ENCODE peak calls at places on chromosomes 6 and 20, in six cellular contexts. S is GM23248, W is hepatocyte, M is HCT116, T is PC-3, E is MM.1S. K is an unnamed sample.

GRCh38 chr6:20572288-20572687 is 38.0 kb downstream of the CDKAL1 start:
- DNase-seq in T (no peak), E (no peak), W (no peak), M (no peak), S (no peak), K (no peak)

GRCh38 chr6:17836298-17836697 is 129.6 kb upstream of the NUP153 start:
- DNase-seq in T (no peak), S (no peak), M (no peak), E (no peak), W (no peak), K (no peak)

GRCh38 chr6:6217838-6218237 is 102.6 kb downstream of the F13A1 start:
- DNase-seq in S (no peak), W (no peak), M (no peak), E (no peak), T (no peak), K (peak)

GRCh38 chr6:41591859-41592502 is 45.8 kb downstream of the FOXP4 start:
- DNase-seq in S (peak), E (peak), W (peak), M (peak), T (peak), K (peak)

GRCh38 chr20:53581444-53582311 is 12.0 kb downstream of the ZNF217 start:
- DNase-seq in M (no peak), S (no peak), E (peak), T (peak), W (no peak), K (peak)

GRCh38 chr6:52076791-52077179 is 10.6 kb downstream of the PKHD1 start:
- DNase-seq in M (no peak), E (no peak), W (no peak), S (no peak), T (no peak), K (no peak)

GRCh38 chr20:37816726-37817125 is 86.2 kb upstream of the VSTM2L start:
- DNase-seq in S (peak), W (no peak), M (no peak), E (no peak), T (no peak), K (no peak)

GRCh38 chr6:71277926-71278594 is 10.6 kb upstream of the OGFRL1 start:
- DNase-seq in S (no peak), M (no peak), W (no peak), E (no peak), T (no peak), K (no peak)

GRCh38 chr20:39016496-39016895 is 54.4 kb downstream of the DHX35 start:
- DNase-seq in M (no peak), W (no peak), E (no peak), S (no peak), T (peak), K (no peak)

GRCh38 chr6:132491303-132491702 is 21.6 kb downstream of the STX7 start:
- DNase-seq in T (no peak), M (no peak), S (peak), E (no peak), W (no peak), K (peak)

GRCh38 chr20:48002517-48002970 is 217.3 kb upstream of the SULF2 start:
- DNase-seq in W (no peak), M (no peak), T (no peak), S (no peak), E (peak), K (peak)

GRCh38 chr6:80226699-80227098 is 120.2 kb downstream of the BCKDHB start:
- DNase-seq in W (no peak), M (no peak), S (no peak), T (no peak), E (no peak), K (no peak)

GRCh38 chr20:59939052-59939878 is 840 bp downstream of the PPP1R3D start:
- DNase-seq in E (no peak), W (peak), T (peak), S (no peak), M (no peak), K (no peak)

GRCh38 chr6:131001113-131001776 is 61.8 kb downstream of the EPB41L2 start:
- DNase-seq in E (no peak), M (no peak), T (no peak), S (no peak), W (no peak), K (no peak)

GRCh38 chr6:111129003-111129402 is 41.7 kb downstream of the SLC16A10 start:
- DNase-seq in M (no peak), T (no peak), S (no peak), W (no peak), E (no peak), K (no peak)

GRCh38 chr20:19693508-19693907 is 64.5 kb upstream of the RIN2 start:
- DNase-seq in E (no peak), S (no peak), T (no peak), M (no peak), W (no peak), K (no peak)

GRCh38 chr6:109472132-109472995 is 10.7 kb downstream of the ZBTB24 start:
- DNase-seq in T (no peak), M (no peak), S (no peak), W (no peak), E (no peak), K (no peak)

GRCh38 chr20:57320358-57320757 is 9.2 kb upstream of the SPO11 start:
- DNase-seq in E (no peak), S (no peak), M (no peak), W (no peak), T (no peak), K (no peak)

GRCh38 chr6:125346143-125346925 is 44.6 kb upstream of the HDDC2 start:
- DNase-seq in S (no peak), M (no peak), E (peak), W (no peak), T (no peak), K (peak)

GRCh38 chr6:24524801-24525200 is 30.0 kb downstream of the ALDH5A1 start:
- DNase-seq in W (peak), E (peak), M (peak), S (peak), T (peak), K (peak)

DNA sequence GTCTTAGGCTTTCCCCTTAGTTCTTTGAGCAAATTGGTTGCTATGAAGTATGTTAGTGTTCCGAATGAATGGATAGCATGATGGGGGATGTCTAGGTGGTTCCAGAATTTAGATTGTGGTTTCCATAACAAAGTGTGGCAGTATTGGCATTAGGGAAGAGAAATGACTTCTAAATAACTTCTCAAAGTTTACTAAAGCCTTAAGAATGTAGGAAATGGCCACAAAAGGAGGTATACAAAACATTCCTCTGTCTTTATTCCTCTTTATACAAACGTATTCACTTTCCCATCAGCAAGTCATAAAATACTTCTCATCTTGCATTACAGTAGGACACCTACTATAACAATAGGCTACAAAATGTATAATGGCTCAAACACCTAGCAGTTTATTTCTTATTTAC is 279.6 kb downstream of the ESR1 start:
- DNase-seq in W (no peak), M (no peak), S (no peak), T (peak), E (no peak), K (no peak)
- TF ChIP-seq EZH2phosphoT487 in W (no peak), M (no peak), S (no peak), T (no peak), E (no peak), K (no peak)

GRCh38 chr6:148720897-148721296 is 25.9 kb upstream of the UST start:
- DNase-seq in W (no peak), M (no peak), T (peak), S (peak), E (no peak), K (no peak)

GRCh38 chr6:148723484-148723883 is 23.3 kb upstream of the UST start:
- DNase-seq in E (no peak), W (no peak), M (no peak), S (peak), T (peak), K (no peak)

GRCh38 chr6:148724428-148724827 is 22.4 kb upstream of the UST start:
- DNase-seq in E (no peak), W (no peak), T (no peak), M (no peak), S (no peak), K (no peak)

GRCh38 chr6:148716811-148717210 is 30.0 kb upstream of the UST start:
- DNase-seq in E (no peak), M (no peak), T (no peak), W (no peak), S (peak), K (no peak)

GRCh38 chr6:148720371-148720770 is 26.5 kb upstream of the UST start:
- DNase-seq in W (peak), S (peak), E (no peak), T (peak), M (no peak), K (no peak)
- TF ChIP-seq EZH2phosphoT487 in W (no peak), S (no peak), E (no peak), T (no peak), M (no peak), K (no peak)

DNA sequence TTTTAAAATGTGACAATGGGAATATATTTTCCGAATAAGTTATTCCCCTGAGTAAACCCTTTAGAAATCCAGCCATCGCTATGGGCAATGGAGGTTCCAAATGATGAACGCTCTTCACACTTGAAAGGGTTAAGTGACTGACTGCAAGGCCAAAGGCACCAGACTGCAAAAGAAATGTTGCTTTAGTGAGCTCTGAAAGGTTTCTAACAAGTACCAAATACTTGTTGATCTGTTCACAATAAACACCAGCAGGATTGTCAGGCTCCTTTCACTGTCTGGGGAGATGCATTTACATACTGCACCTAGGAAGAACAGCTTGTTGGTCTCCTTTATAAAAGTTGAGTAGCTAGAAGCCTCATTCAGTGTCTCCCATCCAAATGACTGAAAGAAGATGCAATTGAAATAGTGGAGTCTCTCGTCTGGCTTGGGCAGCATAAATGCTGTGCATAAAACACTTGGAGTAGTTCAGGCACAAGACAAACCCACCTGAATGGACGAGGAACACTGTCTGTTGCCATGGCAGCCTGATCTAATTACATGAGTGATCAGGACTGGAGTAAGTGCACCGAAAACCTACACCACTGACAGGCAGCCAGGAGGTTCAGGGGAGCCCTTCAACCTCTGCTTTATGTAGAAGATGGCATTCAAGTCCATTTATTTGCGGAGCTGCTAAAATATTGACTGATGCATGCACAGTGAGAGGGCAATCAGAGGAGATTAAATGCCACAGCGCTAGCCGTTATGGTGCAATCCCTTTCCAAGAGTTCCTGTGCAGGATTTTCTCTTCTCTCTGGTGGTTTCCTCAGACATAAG is 2.9 kb downstream of the ATXN1 start:
- DNase-seq in S (peak), M (no peak), W (peak), T (no peak), E (no peak), K (no peak)
- TF ChIP-seq EZH2phosphoT487 in S (no peak), M (no peak), W (no peak), T (no peak), E (no peak), K (no peak)

GRCh38 chr6:11804706-11805105 is 26.1 kb upstream of the ADTRP start:
- DNase-seq in W (no peak), T (no peak), S (peak), E (no peak), M (no peak), K (no peak)
- TF ChIP-seq EZH2phosphoT487 in W (no peak), T (no peak), S (no peak), E (no peak), M (no peak), K (no peak)

GRCh38 chr20:63423751-63424150 is 48.7 kb downstream of the KCNQ2 start:
- DNase-seq in E (no peak), T (no peak), W (no peak), M (no peak), S (no peak), K (no peak)
- TF ChIP-seq EZH2phosphoT487 in E (no peak), T (no peak), W (no peak), M (no peak), S (no peak), K (no peak)

DNA sequence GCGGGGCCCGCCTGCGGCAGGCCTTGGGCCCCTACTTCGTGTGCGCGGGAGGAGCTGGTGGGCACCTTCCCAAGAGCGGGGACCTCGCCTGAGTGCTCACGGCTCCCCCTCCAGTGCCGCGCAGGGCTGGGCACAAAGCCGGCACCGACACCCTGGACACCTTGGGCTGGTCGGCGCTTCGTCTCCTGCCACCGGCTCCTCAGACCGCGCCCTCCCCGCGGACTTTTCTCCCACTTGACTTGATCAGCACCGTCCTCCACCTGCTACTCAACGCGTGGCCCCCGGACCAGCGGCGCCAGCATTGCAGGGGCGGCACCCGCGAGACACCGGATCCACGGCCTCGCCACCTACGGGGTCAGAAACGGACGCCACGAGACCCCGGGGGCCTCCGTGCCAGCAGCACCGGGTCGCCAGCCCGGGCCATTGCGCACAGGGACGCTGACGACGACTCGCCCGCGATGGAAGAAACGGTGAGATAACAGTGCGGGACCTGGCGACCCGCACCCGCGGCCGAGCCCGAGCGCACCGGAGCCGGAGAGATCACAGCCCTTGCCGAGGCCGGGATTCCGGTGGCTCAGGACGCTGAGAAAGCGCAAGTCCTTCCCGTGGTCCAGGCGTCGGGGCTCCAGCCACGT is 154.2 kb downstream of the DLL1 start:
- DNase-seq in E (no peak), M (no peak), S (no peak), T (no peak), W (no peak), K (no peak)
- TF ChIP-seq EZH2phosphoT487 in E (no peak), M (no peak), S (no peak), T (no peak), W (no peak), K (no peak)

GRCh38 chr6:4649728-4650127 is 126.5 kb upstream of the CDYL start:
- DNase-seq in S (peak), E (no peak), T (peak), M (no peak), W (no peak), K (no peak)
- TF ChIP-seq EZH2phosphoT487 in S (no peak), E (no peak), T (no peak), M (no peak), W (no peak), K (no peak)

DNA sequence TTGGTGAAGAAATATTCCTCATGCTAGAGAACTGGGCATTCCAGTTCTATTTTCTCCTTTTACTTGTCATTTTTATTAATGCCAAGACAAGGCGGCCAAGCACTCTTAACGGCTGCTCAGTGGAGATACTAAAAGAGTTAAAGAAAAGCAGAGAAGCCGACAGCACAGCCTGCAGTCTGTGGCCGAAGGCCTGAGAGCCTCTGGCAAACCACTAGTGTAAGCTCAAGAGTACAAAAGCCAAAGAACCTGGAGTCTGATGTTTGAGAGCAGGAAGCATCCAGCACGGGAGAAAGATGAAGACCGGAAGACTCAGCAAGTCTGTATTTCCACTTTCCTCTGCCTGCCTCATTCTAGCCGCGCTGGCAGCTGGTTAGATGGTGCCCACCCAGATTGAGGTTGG is 167.1 kb upstream of the FUT9 start:
- DNase-seq in E (no peak), S (no peak), M (no peak), T (no peak), W (no peak), K (no peak)
- TF ChIP-seq EZH2phosphoT487 in E (no peak), S (no peak), M (no peak), T (no peak), W (no peak), K (no peak)

GRCh38 chr6:31396422-31397152 is 6.8 kb upstream of the MICA start:
- DNase-seq in E (peak), S (peak), W (peak), M (peak), T (peak), K (peak)
- TF ChIP-seq EZH2phosphoT487 in E (no peak), S (no peak), W (no peak), M (no peak), T (no peak), K (no peak)